ENCODE peak calls at places on chromosomes 3 and 15, in six cellular contexts. R is activated CD4-positive, CD25-positive, alpha-beta regulatory T cell; V is EL; W is HAP-1; T is amygdala; C is Caki2. L is an unnamed sample.
A peak's percentile ranks its signal among the peaks of the same experiment; 100 is the strongest.

GRCh38 chr3:117355566-117355965 is 646.0 kb downstream of the TUSC7 start:
- DNase-seq in R (no peak), V (peak; percentile 2), C (peak; percentile 3), W (peak; percentile 48), T (peak; percentile 11), L (no peak)

GRCh38 chr3:42025388-42026138 is 63.7 kb upstream of the ULK4 start:
- DNase-seq in T (peak; percentile 77), C (peak; percentile 73), V (peak; percentile 95), W (peak; percentile 88), R (no peak), L (peak; percentile 86)

GRCh38 chr3:11705049-11705448 is 61.3 kb upstream of the VGLL4 start:
- DNase-seq in T (peak; percentile 4), C (no peak), W (no peak), V (peak; percentile 81), R (no peak), L (no peak)

GRCh38 chr15:70474367-70474681 is 289.0 kb downstream of the UACA start:
- DNase-seq in R (no peak), V (no peak), T (no peak), C (no peak), W (no peak), L (no peak)

GRCh38 chr15:50825946-50826345 is 60.4 kb upstream of the SPPL2A start:
- DNase-seq in W (no peak), C (no peak), V (no peak), R (no peak), T (no peak), L (no peak)

GRCh38 chr15:38769492-38769891 is 204.9 kb upstream of the RASGRP1 start:
- DNase-seq in W (no peak), V (no peak), R (no peak), C (no peak), T (no peak), L (no peak)

GRCh38 chr15:63595066-63595465 is 2.1 kb upstream of the FBXL22 start:
- DNase-seq in T (no peak), R (no peak), C (no peak), V (no peak), W (no peak), L (no peak)

GRCh38 chr3:38616658-38617057 is 32.8 kb downstream of the SCN5A start:
- DNase-seq in C (no peak), T (no peak), R (no peak), V (no peak), W (no peak), L (no peak)

GRCh38 chr3:133838916-133839800 is 33.5 kb downstream of the SRPRB start:
- DNase-seq in W (no peak), C (no peak), R (no peak), T (no peak), V (no peak), L (no peak)

GRCh38 chr3:141708367-141708766 is 29.7 kb upstream of the RNF7 start:
- DNase-seq in T (no peak), W (no peak), V (no peak), R (no peak), C (no peak), L (no peak)

GRCh38 chr3:10703875-10704274 is 112.2 kb upstream of the SLC6A11 start:
- DNase-seq in W (no peak), T (no peak), V (peak; percentile 70), R (no peak), C (no peak), L (no peak)

L was measured in lower lobe of right lung.